ENCODE peak calls at places on chromosome 18, in nine cellular contexts. One of them, this sample, is unnamed. For H3K4me1, the result is how much of the 10 kb centered on the place peaks cover.

GRCh38 chr18:12703096-12703567 is 290 bp downstream of the PSMG2 start:
- DNase-seq in astrocyte: no peak
- DNase-seq in neuronal stem cell: no peak
- DNase-seq in colonic mucosa: no peak
- DNase-seq in NT2/D1: no peak
- DNase-seq in cardiac muscle cell: no peak
- DNase-seq in fibroblast of lung: no peak
- DNase-seq in CD8-positive, alpha-beta T cell: no peak
- DNase-seq in pancreas: no peak
- DNase-seq in this sample: no peak

GRCh38 chr18:59419386-59419785 is 60.3 kb upstream of the LMAN1 start:
- DNase-seq in CD8-positive, alpha-beta T cell: no peak
- DNase-seq in pancreas: no peak
- DNase-seq in cardiac muscle cell: peak
- DNase-seq in fibroblast of lung: peak
- DNase-seq in NT2/D1: no peak
- DNase-seq in colonic mucosa: no peak
- DNase-seq in astrocyte: no peak
- DNase-seq in neuronal stem cell: no peak
- DNase-seq in this sample: no peak

GRCh38 chr18:73688851-73689659 is 458.6 kb downstream of the FBXO15 start:
- DNase-seq in neuronal stem cell: peak
- DNase-seq in cardiac muscle cell: peak
- DNase-seq in CD8-positive, alpha-beta T cell: no peak
- DNase-seq in NT2/D1: no peak
- DNase-seq in astrocyte: peak
- DNase-seq in colonic mucosa: no peak
- DNase-seq in fibroblast of lung: peak
- DNase-seq in pancreas: no peak
- DNase-seq in this sample: no peak

GRCh38 chr18:46723856-46724415 is 32.9 kb downstream of the ST8SIA5 start:
- DNase-seq in neuronal stem cell: no peak
- DNase-seq in fibroblast of lung: no peak
- DNase-seq in CD8-positive, alpha-beta T cell: no peak
- DNase-seq in pancreas: no peak
- DNase-seq in astrocyte: peak
- DNase-seq in NT2/D1: no peak
- DNase-seq in colonic mucosa: no peak
- DNase-seq in cardiac muscle cell: no peak
- DNase-seq in this sample: no peak

GRCh38 chr18:37582306-37582705 is 16.7 kb upstream of the CELF4 start:
- DNase-seq in CD8-positive, alpha-beta T cell: no peak
- DNase-seq in pancreas: no peak
- DNase-seq in colonic mucosa: no peak
- DNase-seq in cardiac muscle cell: no peak
- DNase-seq in NT2/D1: no peak
- DNase-seq in neuronal stem cell: no peak
- DNase-seq in astrocyte: no peak
- DNase-seq in fibroblast of lung: no peak
- DNase-seq in this sample: no peak

GRCh38 chr18:44839239-44839666 is 158.6 kb downstream of the SETBP1 start:
- DNase-seq in NT2/D1: no peak
- DNase-seq in cardiac muscle cell: peak
- DNase-seq in astrocyte: peak
- DNase-seq in colonic mucosa: peak
- DNase-seq in CD8-positive, alpha-beta T cell: peak
- DNase-seq in pancreas: peak
- DNase-seq in neuronal stem cell: peak
- DNase-seq in fibroblast of lung: peak
- DNase-seq in this sample: peak

GRCh38 chr18:36895606-36896005 is 66.7 kb downstream of the KIAA1328 start:
- DNase-seq in colonic mucosa: no peak
- DNase-seq in pancreas: no peak
- DNase-seq in neuronal stem cell: no peak
- DNase-seq in astrocyte: no peak
- DNase-seq in CD8-positive, alpha-beta T cell: no peak
- DNase-seq in NT2/D1: no peak
- DNase-seq in cardiac muscle cell: no peak
- DNase-seq in fibroblast of lung: no peak
- DNase-seq in this sample: no peak

GRCh38 chr18:42559292-42559691 is 556.2 kb downstream of the RIT2 start:
- DNase-seq in NT2/D1: no peak
- DNase-seq in fibroblast of lung: no peak
- DNase-seq in neuronal stem cell: no peak
- DNase-seq in astrocyte: peak
- DNase-seq in cardiac muscle cell: no peak
- DNase-seq in pancreas: no peak
- DNase-seq in CD8-positive, alpha-beta T cell: no peak
- DNase-seq in colonic mucosa: no peak
- DNase-seq in this sample: no peak

GRCh38 chr18:76483780-76484179 is 11.3 kb downstream of the ZNF516 start:
- DNase-seq in pancreas: no peak
- DNase-seq in neuronal stem cell: no peak
- DNase-seq in fibroblast of lung: no peak
- DNase-seq in colonic mucosa: no peak
- DNase-seq in astrocyte: no peak
- DNase-seq in cardiac muscle cell: no peak
- DNase-seq in NT2/D1: no peak
- DNase-seq in CD8-positive, alpha-beta T cell: no peak
- DNase-seq in this sample: no peak

GRCh38 chr18:63975632-63976031 is 5.8 kb downstream of the SERPINB8 start:
- DNase-seq in cardiac muscle cell: no peak
- DNase-seq in colonic mucosa: no peak
- DNase-seq in pancreas: no peak
- DNase-seq in fibroblast of lung: no peak
- DNase-seq in astrocyte: no peak
- DNase-seq in NT2/D1: no peak
- DNase-seq in CD8-positive, alpha-beta T cell: no peak
- DNase-seq in neuronal stem cell: no peak
- DNase-seq in this sample: no peak

GRCh38 chr18:44130365-44130942 is 550.2 kb upstream of the SETBP1 start:
- DNase-seq in colonic mucosa: peak
- DNase-seq in pancreas: peak
- DNase-seq in neuronal stem cell: peak
- DNase-seq in fibroblast of lung: peak
- DNase-seq in astrocyte: peak
- DNase-seq in cardiac muscle cell: peak
- DNase-seq in CD8-positive, alpha-beta T cell: no peak
- DNase-seq in NT2/D1: peak
- DNase-seq in this sample: no peak

GRCh38 chr18:44654555-44654954 is 26.1 kb upstream of the SETBP1 start:
- DNase-seq in NT2/D1: no peak
- DNase-seq in cardiac muscle cell: peak
- DNase-seq in pancreas: no peak
- DNase-seq in fibroblast of lung: peak
- DNase-seq in neuronal stem cell: no peak
- DNase-seq in colonic mucosa: no peak
- DNase-seq in CD8-positive, alpha-beta T cell: no peak
- DNase-seq in astrocyte: peak
- DNase-seq in this sample: no peak

GRCh38 chr18:12883003-12883683 is 894 bp downstream of the PTPN2 start:
- DNase-seq in neuronal stem cell: no peak
- DNase-seq in fibroblast of lung: no peak
- DNase-seq in CD8-positive, alpha-beta T cell: no peak
- DNase-seq in cardiac muscle cell: no peak
- DNase-seq in NT2/D1: no peak
- DNase-seq in astrocyte: peak
- DNase-seq in colonic mucosa: peak
- DNase-seq in pancreas: no peak
- DNase-seq in this sample: no peak

GRCh38 chr18:13268035-13268700 is 49.6 kb downstream of the LDLRAD4 start:
- DNase-seq in CD8-positive, alpha-beta T cell: no peak
- DNase-seq in fibroblast of lung: peak
- DNase-seq in NT2/D1: peak
- DNase-seq in astrocyte: peak
- DNase-seq in colonic mucosa: no peak
- DNase-seq in pancreas: no peak
- DNase-seq in neuronal stem cell: peak
- DNase-seq in cardiac muscle cell: peak
- DNase-seq in this sample: no peak

GRCh38 chr18:52764271-52764670 is 424.3 kb downstream of the DCC start:
- DNase-seq in NT2/D1: no peak
- DNase-seq in pancreas: no peak
- DNase-seq in CD8-positive, alpha-beta T cell: no peak
- DNase-seq in cardiac muscle cell: no peak
- DNase-seq in colonic mucosa: no peak
- DNase-seq in fibroblast of lung: no peak
- DNase-seq in neuronal stem cell: no peak
- DNase-seq in astrocyte: no peak
- DNase-seq in this sample: no peak

GRCh38 chr18:79481041-79481790 is 85.5 kb downstream of the NFATC1 start:
- DNase-seq in NT2/D1: no peak
- DNase-seq in neuronal stem cell: no peak
- DNase-seq in cardiac muscle cell: no peak
- DNase-seq in colonic mucosa: no peak
- DNase-seq in CD8-positive, alpha-beta T cell: no peak
- DNase-seq in fibroblast of lung: no peak
- DNase-seq in astrocyte: no peak
- DNase-seq in pancreas: no peak
- DNase-seq in this sample: no peak

GRCh38 chr18:22342625-22343024 is 75.1 kb downstream of the CTAGE1 start:
- DNase-seq in CD8-positive, alpha-beta T cell: no peak
- DNase-seq in fibroblast of lung: peak
- DNase-seq in neuronal stem cell: no peak
- DNase-seq in NT2/D1: no peak
- DNase-seq in colonic mucosa: peak
- DNase-seq in cardiac muscle cell: peak
- DNase-seq in astrocyte: peak
- DNase-seq in pancreas: no peak
- DNase-seq in this sample: peak

DNA sequence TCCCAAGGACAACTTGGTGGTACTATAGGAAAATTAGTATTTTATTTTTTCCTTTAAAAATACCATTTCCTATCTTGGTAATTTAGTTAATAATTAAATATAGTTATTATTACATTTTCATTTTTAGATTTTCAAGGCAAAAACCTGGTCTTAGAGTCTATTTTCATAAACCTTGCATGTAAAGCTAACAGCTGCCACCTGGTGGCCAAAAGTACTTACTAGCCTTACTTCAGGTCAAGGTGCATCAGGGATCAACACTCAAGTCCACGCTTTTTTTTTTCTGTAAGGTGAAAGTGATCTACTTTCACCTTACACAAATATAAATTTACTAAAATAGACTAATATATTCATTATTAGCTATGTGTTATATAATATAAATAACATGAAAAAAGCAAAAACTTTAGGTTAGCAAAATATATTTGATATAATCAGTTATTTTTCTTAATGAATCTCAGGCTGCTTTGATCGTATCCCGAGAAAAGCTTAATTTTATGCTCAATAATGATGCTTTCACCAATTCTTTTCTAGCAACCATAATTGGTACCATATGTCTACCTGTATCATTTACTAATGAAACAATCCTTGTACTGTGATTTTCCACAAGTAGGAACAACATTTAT is 62.5 kb downstream of the RELCH start:
- DNase-seq in colonic mucosa: peak
- DNase-seq in CD8-positive, alpha-beta T cell: peak
- DNase-seq in astrocyte: peak
- DNase-seq in NT2/D1: peak
- DNase-seq in cardiac muscle cell: peak
- DNase-seq in neuronal stem cell: peak
- DNase-seq in fibroblast of lung: peak
- DNase-seq in pancreas: peak
- DNase-seq in this sample: peak
- H3K4me1 ChIP-seq in colonic mucosa: under half
- H3K4me1 ChIP-seq in CD8-positive, alpha-beta T cell: under half
- H3K4me1 ChIP-seq in astrocyte: under half
- H3K4me1 ChIP-seq in NT2/D1: under half
- H3K4me1 ChIP-seq in cardiac muscle cell: under half
- H3K4me1 ChIP-seq in neuronal stem cell: under half
- H3K4me1 ChIP-seq in fibroblast of lung: under half
- H3K4me1 ChIP-seq in pancreas: under half
- H3K4me1 ChIP-seq in this sample: under half

GRCh38 chr18:10142056-10142455 is 228.2 kb downstream of the VAPA start:
- DNase-seq in CD8-positive, alpha-beta T cell: no peak
- DNase-seq in cardiac muscle cell: no peak
- DNase-seq in fibroblast of lung: no peak
- DNase-seq in neuronal stem cell: no peak
- DNase-seq in NT2/D1: no peak
- DNase-seq in colonic mucosa: no peak
- DNase-seq in pancreas: no peak
- DNase-seq in astrocyte: no peak
- DNase-seq in this sample: no peak

GRCh38 chr18:10139783-10140410 is 226.1 kb downstream of the VAPA start:
- DNase-seq in NT2/D1: no peak
- DNase-seq in cardiac muscle cell: peak
- DNase-seq in fibroblast of lung: peak
- DNase-seq in CD8-positive, alpha-beta T cell: no peak
- DNase-seq in pancreas: no peak
- DNase-seq in neuronal stem cell: no peak
- DNase-seq in astrocyte: peak
- DNase-seq in colonic mucosa: no peak
- DNase-seq in this sample: no peak

GRCh38 chr18:10140928-10141327 is 227.1 kb downstream of the VAPA start:
- DNase-seq in cardiac muscle cell: peak
- DNase-seq in fibroblast of lung: peak
- DNase-seq in NT2/D1: no peak
- DNase-seq in pancreas: peak
- DNase-seq in colonic mucosa: peak
- DNase-seq in CD8-positive, alpha-beta T cell: no peak
- DNase-seq in neuronal stem cell: no peak
- DNase-seq in astrocyte: peak
- DNase-seq in this sample: no peak

GRCh38 chr18:10141559-10141958 is 227.7 kb downstream of the VAPA start:
- DNase-seq in astrocyte: no peak
- DNase-seq in neuronal stem cell: no peak
- DNase-seq in colonic mucosa: no peak
- DNase-seq in cardiac muscle cell: no peak
- DNase-seq in NT2/D1: no peak
- DNase-seq in CD8-positive, alpha-beta T cell: no peak
- DNase-seq in fibroblast of lung: no peak
- DNase-seq in pancreas: no peak
- DNase-seq in this sample: no peak

GRCh38 chr18:10140461-10140911 is 226.7 kb downstream of the VAPA start:
- DNase-seq in astrocyte: no peak
- DNase-seq in CD8-positive, alpha-beta T cell: no peak
- DNase-seq in cardiac muscle cell: no peak
- DNase-seq in NT2/D1: peak
- DNase-seq in neuronal stem cell: no peak
- DNase-seq in pancreas: no peak
- DNase-seq in colonic mucosa: no peak
- DNase-seq in fibroblast of lung: peak
- DNase-seq in this sample: no peak
- H3K4me3 ChIP-seq in astrocyte: no peak
- H3K4me3 ChIP-seq in CD8-positive, alpha-beta T cell: no peak
- H3K4me3 ChIP-seq in cardiac muscle cell: no peak
- H3K4me3 ChIP-seq in NT2/D1: no peak
- H3K4me3 ChIP-seq in neuronal stem cell: no peak
- H3K4me3 ChIP-seq in pancreas: no peak
- H3K4me3 ChIP-seq in colonic mucosa: no peak
- H3K4me3 ChIP-seq in fibroblast of lung: no peak
- H3K4me3 ChIP-seq in this sample: no peak

GRCh38 chr18:48929951-48930713 is 20.6 kb downstream of the SMAD7 start:
- DNase-seq in neuronal stem cell: no peak
- DNase-seq in CD8-positive, alpha-beta T cell: no peak
- DNase-seq in astrocyte: peak
- DNase-seq in colonic mucosa: peak
- DNase-seq in fibroblast of lung: peak
- DNase-seq in NT2/D1: no peak
- DNase-seq in pancreas: peak
- DNase-seq in cardiac muscle cell: peak
- DNase-seq in this sample: no peak
- H3K4me1 ChIP-seq in neuronal stem cell: under half
- H3K4me1 ChIP-seq in CD8-positive, alpha-beta T cell: half or more
- H3K4me1 ChIP-seq in astrocyte: half or more
- H3K4me1 ChIP-seq in colonic mucosa: half or more
- H3K4me1 ChIP-seq in fibroblast of lung: half or more
- H3K4me1 ChIP-seq in NT2/D1: under half
- H3K4me1 ChIP-seq in pancreas: half or more
- H3K4me1 ChIP-seq in cardiac muscle cell: half or more
- H3K4me1 ChIP-seq in this sample: half or more

GRCh38 chr18:62611395-62612241 is 88.8 kb downstream of the ZCCHC2 start:
- DNase-seq in NT2/D1: no peak
- DNase-seq in fibroblast of lung: no peak
- DNase-seq in neuronal stem cell: no peak
- DNase-seq in cardiac muscle cell: peak
- DNase-seq in astrocyte: no peak
- DNase-seq in pancreas: no peak
- DNase-seq in colonic mucosa: no peak
- DNase-seq in CD8-positive, alpha-beta T cell: no peak
- DNase-seq in this sample: no peak
- H3K4me3 ChIP-seq in NT2/D1: no peak
- H3K4me3 ChIP-seq in fibroblast of lung: no peak
- H3K4me3 ChIP-seq in neuronal stem cell: no peak
- H3K4me3 ChIP-seq in cardiac muscle cell: no peak
- H3K4me3 ChIP-seq in astrocyte: no peak
- H3K4me3 ChIP-seq in pancreas: peak
- H3K4me3 ChIP-seq in colonic mucosa: no peak
- H3K4me3 ChIP-seq in CD8-positive, alpha-beta T cell: no peak
- H3K4me3 ChIP-seq in this sample: no peak

This sample was measured in effector memory CD4-positive, alpha-beta T cell.